ENCODE peak calls at places on chromosomes 1 and 21, in four cellular contexts. I is HEK293T, A is K562, O is HepG2. G is an unnamed sample.

GRCh38 chr1:85339089-85339488 is 62.7 kb upstream of the BCL10 start:
- DNase-seq in I (no peak), O (peak), A (peak), G (no peak)

GRCh38 chr1:84406209-84406917 is 8.1 kb downstream of the DNASE2B start:
- DNase-seq in I (no peak), O (no peak), A (peak), G (no peak)

GRCh38 chr1:11847667-11848445 is at the start of gene NPPA:
- DNase-seq in I (no peak), O (no peak), A (no peak), G (no peak)

GRCh38 chr1:33007190-33008050 is 29.3 kb downstream of the AK2 start:
- DNase-seq in O (peak), I (peak), A (peak), G (no peak)

GRCh38 chr1:218957971-218958370 is 215.7 kb upstream of the LYPLAL1 start:
- DNase-seq in A (no peak), O (no peak), I (no peak), G (no peak)

GRCh38 chr1:48644950-48645605 is 131.6 kb downstream of the BEND5 start:
- DNase-seq in O (no peak), I (no peak), A (no peak), G (no peak)

GRCh38 chr21:16169102-16169511 is 439.3 kb downstream of the USP25 start:
- DNase-seq in I (no peak), A (no peak), O (no peak), G (no peak)

GRCh38 chr1:94020764-94021579 is 100.0 kb downstream of the ABCA4 start:
- DNase-seq in I (no peak), A (no peak), O (no peak), G (no peak)

GRCh38 chr1:150178543-150178942 is 28.8 kb downstream of the PLEKHO1 start:
- DNase-seq in O (no peak), A (no peak), I (no peak), G (no peak)

GRCh38 chr1:184212649-184213314 is 161.3 kb downstream of the TSEN15 start:
- DNase-seq in A (no peak), I (no peak), O (no peak), G (no peak)

GRCh38 chr21:30674312-30674711 is 31.6 kb downstream of the KRTAP20-3 start:
- DNase-seq in A (no peak), I (no peak), O (no peak), G (no peak)

GRCh38 chr21:43940672-43941071 is 71.4 kb upstream of the TRAPPC10 start:
- DNase-seq in I (no peak), O (no peak), A (no peak), G (no peak)

GRCh38 chr1:24888971-24889670 is 41.0 kb downstream of the RUNX3 start:
- DNase-seq in O (no peak), I (no peak), A (no peak), G (no peak)

GRCh38 chr1:29368936-29369932 is 132.9 kb downstream of the PTPRU start:
- DNase-seq in O (no peak), A (no peak), I (no peak), G (no peak)

GRCh38 chr21:31873696-31874599 is 1.1 kb downstream of the HUNK start:
- DNase-seq in A (peak), O (no peak), I (peak), G (no peak)
- TF ChIP-seq TARDBP in A (no peak), O (peak), I (peak), G (no peak)

GRCh38 chr1:178581351-178581951 is 68.5 kb downstream of the TEX35 start:
- DNase-seq in A (no peak), O (no peak), I (no peak), G (peak)
- TF ChIP-seq FOXM1 in A (no peak), O (no peak), I (no peak), G (no peak)

DNA sequence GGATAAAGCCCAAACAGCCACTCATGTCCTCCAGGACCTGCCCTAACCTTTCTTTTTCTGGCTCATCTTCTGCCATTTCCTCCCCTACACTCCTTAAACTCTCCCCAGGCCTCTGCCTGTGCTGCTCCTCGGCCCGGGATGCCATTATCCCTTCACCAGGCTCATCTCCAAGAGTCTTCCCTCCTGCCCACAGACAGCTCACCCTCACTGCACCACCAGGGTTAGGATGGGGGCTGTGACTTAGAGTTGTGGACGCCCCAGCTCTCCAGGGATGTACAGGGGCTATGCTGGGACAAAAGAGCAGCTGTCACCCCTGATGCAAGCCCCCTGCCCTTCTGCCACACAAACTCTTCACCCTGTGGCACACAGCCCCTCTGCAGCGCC is 32.0 kb downstream of the TTC39A start:
- DNase-seq in O (no peak), A (no peak), I (no peak), G (no peak)
- TF ChIP-seq TARDBP in O (no peak), A (no peak), I (no peak), G (no peak)

GRCh38 chr1:183139281-183139942 is 46.7 kb upstream of the LAMC2 start:
- DNase-seq in A (no peak), I (no peak), O (peak), G (no peak)
- TF ChIP-seq FOXM1 in A (no peak), I (no peak), O (no peak), G (no peak)

GRCh38 chr21:41779659-41780058 is 12.8 kb upstream of the RIPK4 start:
- DNase-seq in I (no peak), A (no peak), O (no peak), G (no peak)
- TF ChIP-seq TARDBP in I (no peak), A (no peak), O (no peak), G (no peak)

GRCh38 chr1:72845342-72845741 is 563.0 kb upstream of the NEGR1 start:
- DNase-seq in A (no peak), I (peak), O (peak), G (no peak)
- TF ChIP-seq FOXM1 in A (no peak), I (no peak), O (no peak), G (no peak)

DNA sequence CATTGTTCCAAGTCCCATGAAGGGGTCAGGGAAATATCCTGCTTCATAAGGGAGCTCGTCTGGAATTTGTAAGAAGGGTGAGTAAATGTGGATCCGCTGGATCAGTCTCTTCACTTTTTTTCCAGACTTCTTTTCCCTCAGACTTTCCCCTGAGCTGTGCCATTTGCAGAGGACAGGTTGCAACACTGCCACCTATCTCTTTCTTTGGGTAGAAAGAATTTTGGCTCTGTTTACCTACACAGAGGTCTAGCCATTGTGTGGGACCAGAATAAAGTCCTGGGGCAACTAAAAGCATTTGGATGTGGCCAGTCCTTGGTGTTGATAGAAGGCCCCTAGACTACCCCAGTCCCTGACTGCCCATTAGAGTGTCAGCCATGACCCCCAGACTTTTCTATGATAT is 1146.7 kb upstream of the PRMT6 start:
- DNase-seq in O (no peak), I (peak), A (no peak), G (no peak)
- TF ChIP-seq TARDBP in O (no peak), I (no peak), A (no peak), G (no peak)